ENCODE peak calls at places on chromosomes 6 and 20, in seven cellular contexts. Y is GM23338, D is tibial artery, H is right atrium auricular region, A is IMR-90, B is PC-3, W is fibroblast of lung. F is an unnamed sample.
A peak's percentile ranks its signal among the peaks of the same experiment; 100 is the strongest.

GRCh38 chr20:25083141-25083772 is 1.3 kb upstream of the VSX1 start:
- DNase-seq in Y (peak; percentile 43), B (no peak), D (no peak), A (no peak), W (no peak), H (no peak), F (no peak)

GRCh38 chr6:1379810-1380198 is 9.6 kb upstream of the FOXF2 start:
- DNase-seq in B (no peak), H (no peak), D (no peak), W (no peak), Y (no peak), A (no peak), F (no peak)

GRCh38 chr6:42338573-42339218 is 113.0 kb downstream of the TRERF1 start:
- DNase-seq in A (peak; percentile 99), D (no peak), B (peak; percentile 98), W (peak; percentile 99), H (no peak), Y (no peak), F (no peak)

GRCh38 chr6:163459536-163459935 is 45.0 kb downstream of the QKI start:
- DNase-seq in A (peak; percentile 59), H (no peak), W (peak; percentile 76), B (no peak), Y (no peak), D (no peak), F (no peak)

GRCh38 chr20:11792229-11792953 is 125.3 kb upstream of the BTBD3 start:
- DNase-seq in H (no peak), Y (no peak), D (no peak), B (peak; percentile 58), W (no peak), A (no peak), F (no peak)

GRCh38 chr20:44714701-44715494 is at the start of gene CCN5:
- DNase-seq in A (peak; percentile 64), Y (no peak), H (peak; percentile 90), W (peak; percentile 76), D (peak; percentile 96), B (peak; percentile 89), F (peak; percentile 79)

GRCh38 chr6:43940393-43941087 is 170.5 kb downstream of the VEGFA start:
- DNase-seq in A (no peak), D (peak; percentile 40), W (no peak), B (no peak), H (no peak), Y (no peak), F (no peak)

GRCh38 chr6:17101422-17102257 is at the start of gene STMND1:
- DNase-seq in H (no peak), B (peak; percentile 70), A (peak; percentile 27), W (peak; percentile 37), D (no peak), Y (peak; percentile 68), F (peak; percentile 77)

GRCh38 chr6:23446394-23447001 is 679.5 kb upstream of the NRSN1 start:
- DNase-seq in D (no peak), W (peak; percentile 58), A (peak; percentile 76), B (peak; percentile 79), Y (peak; percentile 42), H (no peak), F (no peak)

GRCh38 chr6:136072691-136073090 is 177.4 kb downstream of the MTFR2 start:
- DNase-seq in W (no peak), A (no peak), D (no peak), B (no peak), H (no peak), Y (no peak), F (no peak)

GRCh38 chr20:37315293-37316110 is 26.0 kb downstream of the MANBAL start:
- DNase-seq in D (peak; percentile 93), Y (no peak), W (peak; percentile 86), A (peak; percentile 92), B (no peak), H (peak; percentile 88), F (no peak)

GRCh38 chr20:62938105-62938888 is at the start of gene GID8:
- DNase-seq in A (peak; percentile 33), D (peak; percentile 71), Y (peak; percentile 65), W (peak; percentile 49), H (no peak), B (peak; percentile 39), F (peak; percentile 63)

GRCh38 chr6:18276610-18277009 is 12.3 kb upstream of the DEK start:
- DNase-seq in H (no peak), A (no peak), D (no peak), B (no peak), Y (no peak), W (no peak), F (no peak)

GRCh38 chr6:146613947-146614346 is 15.2 kb downstream of the ADGB start:
- DNase-seq in D (no peak), W (no peak), H (no peak), B (no peak), Y (no peak), A (no peak), F (no peak)

GRCh38 chr20:17615645-17616479 is 46.0 kb downstream of the DSTN start:
- DNase-seq in D (peak; percentile 69), A (no peak), Y (no peak), B (no peak), W (no peak), H (peak; percentile 55), F (no peak)

GRCh38 chr6:108952776-108953486 is 104.7 kb downstream of the ARMC2 start:
- DNase-seq in Y (no peak), D (no peak), A (no peak), B (no peak), H (no peak), W (no peak), F (no peak)

DNA sequence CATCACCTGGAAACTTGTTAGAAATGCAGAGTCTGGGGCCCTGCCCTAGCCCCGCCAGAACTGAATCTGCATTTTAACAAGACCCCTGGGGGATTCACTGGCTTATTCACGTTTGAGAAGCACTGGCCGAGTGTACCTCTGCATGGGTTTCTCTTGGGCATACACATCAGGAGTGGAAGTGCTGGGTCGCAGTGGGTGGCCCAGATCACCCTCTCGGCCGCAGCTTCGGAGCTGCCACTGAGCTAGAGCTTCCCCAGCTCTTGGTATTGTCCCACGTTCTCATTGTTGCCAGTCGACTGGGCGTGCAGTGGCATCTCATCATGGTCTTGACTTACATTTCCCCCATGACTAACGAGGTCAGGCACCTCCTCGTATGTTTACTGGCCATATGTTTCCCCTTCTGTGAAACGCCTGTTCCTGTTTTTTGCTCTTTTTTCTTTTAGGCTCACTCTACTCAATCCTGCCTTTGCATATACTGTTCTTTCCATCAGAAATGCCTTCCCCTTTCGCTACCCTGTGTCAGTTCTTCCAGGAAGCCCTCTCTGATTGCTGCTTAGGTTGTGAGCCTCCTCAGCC is 3.0 kb upstream of the DLGAP4 start:
- DNase-seq in B (no peak), H (peak; percentile 46), W (no peak), Y (no peak), A (no peak), D (no peak), F (no peak)
- H3K27me3 ChIP-seq in B (peaks cover 82% of the 10 kb centered on the region), H (peaks cover 5% of the 10 kb centered on the region), W (peaks cover 55% of the 10 kb centered on the region), Y (peaks cover 36% of the 10 kb centered on the region), A (peaks cover 77% of the 10 kb centered on the region), D (peaks cover 5% of the 10 kb centered on the region), F (peaks cover 14% of the 10 kb centered on the region)

GRCh38 chr20:12968472-12968871 is 40.3 kb upstream of the SPTLC3 start:
- DNase-seq in D (no peak), Y (no peak), B (no peak), H (no peak), W (no peak), A (no peak), F (no peak)

GRCh38 chr20:12967932-12968331 is 40.8 kb upstream of the SPTLC3 start:
- DNase-seq in H (no peak), W (no peak), A (no peak), Y (no peak), D (no peak), B (no peak), F (no peak)

GRCh38 chr20:12969071-12969669 is 39.6 kb upstream of the SPTLC3 start:
- DNase-seq in H (no peak), B (peak; percentile 94), A (no peak), Y (no peak), D (no peak), W (no peak), F (no peak)

GRCh38 chr20:12966468-12967085 is 42.2 kb upstream of the SPTLC3 start:
- DNase-seq in Y (peak; percentile 17), B (peak; percentile 75), W (peak; percentile 42), A (peak; percentile 63), H (no peak), D (no peak), F (no peak)

GRCh38 chr20:12970372-12970821 is 38.4 kb upstream of the SPTLC3 start:
- DNase-seq in A (peak; percentile 51), B (peak; percentile 84), H (no peak), W (peak; percentile 39), Y (peak; percentile 58), D (no peak), F (no peak)
- TF ChIP-seq CTCF in A (peak; percentile 74), B (peak; percentile 88), H (peak; percentile 43), W (peak; percentile 72), Y (peak; percentile 74), D (peak; percentile 55), F (peak; percentile 85)

GRCh38 chr6:138673317-138674014 is 100.1 kb upstream of the CCDC28A start:
- DNase-seq in B (no peak), Y (no peak), D (no peak), A (no peak), H (no peak), W (no peak), F (no peak)

GRCh38 chr6:138682722-138683521 is 90.6 kb upstream of the CCDC28A start:
- DNase-seq in H (no peak), D (no peak), B (peak; percentile 65), W (peak; percentile 85), Y (no peak), A (peak; percentile 86), F (no peak)

GRCh38 chr6:138678168-138678567 is 95.4 kb upstream of the CCDC28A start:
- DNase-seq in H (no peak), A (no peak), D (no peak), W (no peak), B (no peak), Y (no peak), F (no peak)

GRCh38 chr6:138680085-138680484 is 93.5 kb upstream of the CCDC28A start:
- DNase-seq in H (no peak), Y (no peak), B (peak; percentile 19), A (peak; percentile 34), W (peak; percentile 15), D (no peak), F (no peak)

GRCh38 chr6:138677538-138677937 is 96.0 kb upstream of the CCDC28A start:
- DNase-seq in D (no peak), A (no peak), Y (no peak), W (no peak), H (no peak), B (no peak), F (no peak)
- H3K27me3 ChIP-seq in D (no peaks in the 10 kb centered on the region), A (no peaks in the 10 kb centered on the region), Y (no peaks in the 10 kb centered on the region), W (no peaks in the 10 kb centered on the region), H (no peaks in the 10 kb centered on the region), B (no peaks in the 10 kb centered on the region), F (no peaks in the 10 kb centered on the region)

DNA sequence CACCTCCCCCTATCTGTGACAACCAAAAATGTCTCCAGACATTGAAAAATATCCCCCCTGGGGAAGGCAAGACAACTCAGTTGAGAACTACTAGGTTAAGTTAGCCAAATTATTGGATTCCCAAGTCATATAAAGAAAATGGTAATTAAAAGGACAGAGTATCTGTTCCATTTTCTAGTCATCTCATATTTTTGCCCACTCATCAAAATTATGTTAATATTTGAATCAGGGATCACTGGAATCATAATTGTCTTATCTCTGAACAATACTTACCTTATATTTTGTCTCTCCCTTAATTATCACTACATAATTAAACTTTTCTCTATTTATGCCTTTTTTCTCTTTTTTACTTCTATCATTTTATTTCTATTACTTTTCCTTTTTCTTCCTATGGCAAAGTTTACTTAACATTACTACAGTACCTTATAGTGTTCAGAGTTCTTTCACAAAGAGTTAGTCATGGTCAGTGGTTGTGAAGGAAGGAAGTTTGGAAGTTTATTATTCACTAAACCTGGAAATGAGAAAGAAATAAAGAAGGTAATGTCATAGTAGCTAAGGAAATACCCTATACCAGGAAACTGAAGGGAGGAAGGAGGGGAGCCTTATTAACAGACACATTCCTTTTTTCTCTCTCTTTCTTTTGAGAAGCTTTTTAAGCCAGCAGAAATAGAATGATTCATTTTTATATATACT is 333.0 kb downstream of the COL12A1 start:
- DNase-seq in B (peak; percentile 11), W (no peak), H (no peak), Y (no peak), A (no peak), D (no peak), F (no peak)
- TF ChIP-seq CTCF in B (no peak), W (no peak), H (no peak), Y (peak; percentile 4), A (no peak), D (no peak), F (no peak)